ENCODE peak calls at places on chromosome 14, in six cellular contexts. J, Q, X, C, F and D are unnamed samples.

GRCh38 chr14:103206023-103206481 is 82.8 kb downstream of the TNFAIP2 start:
- DNase-seq in F (no peak), C (no peak), X (no peak), J (no peak), Q (no peak), D (no peak)

GRCh38 chr14:33126433-33126832 is 187.8 kb downstream of the NPAS3 start:
- DNase-seq in F (no peak), J (no peak), Q (no peak), C (no peak), X (no peak), D (no peak)

GRCh38 chr14:35949933-35950332 is 123.8 kb downstream of the BRMS1L start:
- DNase-seq in J (no peak), F (no peak), Q (no peak), X (peak), C (no peak), D (no peak)

GRCh38 chr14:34050606-34051005 is 99.7 kb upstream of the EGLN3 start:
- DNase-seq in Q (no peak), F (no peak), J (no peak), C (no peak), X (no peak), D (no peak)

GRCh38 chr14:54108481-54109471 is 152.2 kb upstream of the BMP4 start:
- DNase-seq in Q (no peak), F (peak), X (no peak), J (no peak), C (no peak), D (no peak)

GRCh38 chr14:63773504-63773903 is 45.6 kb upstream of the SGPP1 start:
- DNase-seq in X (no peak), Q (no peak), C (no peak), F (no peak), J (no peak), D (no peak)

GRCh38 chr14:102616799-102617198 is 24.4 kb downstream of the RCOR1 start:
- DNase-seq in J (no peak), F (no peak), C (no peak), Q (no peak), X (no peak), D (no peak)

GRCh38 chr14:71324767-71325272 is 417.6 kb downstream of the PCNX1 start:
- DNase-seq in Q (peak), X (no peak), J (peak), F (no peak), C (no peak), D (no peak)

GRCh38 chr14:88421286-88421685 is 35.8 kb downstream of the SPATA7 start:
- DNase-seq in F (no peak), C (no peak), X (no peak), Q (no peak), J (no peak), D (no peak)

GRCh38 chr14:66105819-66106218 is 380.4 kb upstream of the CCDC196 start:
- DNase-seq in J (no peak), C (no peak), Q (no peak), F (peak), X (no peak), D (no peak)

GRCh38 chr14:28651148-28651547 is 115.4 kb upstream of the FOXG1 start:
- DNase-seq in C (no peak), F (no peak), X (no peak), J (no peak), Q (no peak), D (no peak)

GRCh38 chr14:27845241-27845850 is 921.2 kb upstream of the FOXG1 start:
- DNase-seq in Q (no peak), C (no peak), X (no peak), F (no peak), J (no peak), D (no peak)

GRCh38 chr14:43540948-43541347 is 966.1 kb downstream of the FSCB start:
- DNase-seq in X (no peak), Q (no peak), C (no peak), J (peak), F (no peak), D (no peak)

GRCh38 chr14:30673071-30673470 is 51.0 kb downstream of the SCFD1 start:
- DNase-seq in C (no peak), X (no peak), F (no peak), Q (no peak), J (no peak), D (no peak)

GRCh38 chr14:79016828-79017505 is 846.8 kb downstream of the NRXN3 start:
- DNase-seq in F (no peak), X (no peak), C (no peak), Q (no peak), J (no peak), D (no peak)

GRCh38 chr14:52031781-52032180 is 37.1 kb downstream of the NID2 start:
- DNase-seq in C (no peak), F (peak), J (no peak), Q (no peak), X (no peak), D (no peak)

GRCh38 chr14:90795744-90796143 is 20.5 kb downstream of the TTC7B start:
- DNase-seq in Q (no peak), J (no peak), X (no peak), F (peak), C (no peak), D (peak)

GRCh38 chr14:38256358-38256840 is 506 bp upstream of the CLEC14A start:
- DNase-seq in F (no peak), J (no peak), X (no peak), Q (no peak), C (no peak), D (no peak)